ENCODE peak calls at places on chromosome 1, in four cellular contexts. A is fibroblast of lung, V is ELF-1, L is GM12892. H is an unnamed sample.

GRCh38 chr1:112297536-112297935 is 98.5 kb upstream of the CTTNBP2NL start:
- DNase-seq in V (no peak), A (no peak), L (no peak), H (no peak)

GRCh38 chr1:163872067-163872466 is 550.3 kb downstream of the NUF2 start:
- DNase-seq in L (no peak), V (no peak), A (peak; percentile 15), H (no peak)

GRCh38 chr1:31793586-31794285 is 22.1 kb downstream of the SPOCD1 start:
- DNase-seq in L (no peak), V (no peak), A (no peak), H (no peak)

GRCh38 chr1:104630567-104630966 is 880.9 kb downstream of the AMY1C start:
- DNase-seq in A (no peak), L (no peak), V (no peak), H (no peak)

GRCh38 chr1:115088871-115089442 is 346 bp downstream of the TSPAN2 start:
- DNase-seq in V (no peak), L (no peak), A (no peak), H (peak; percentile 46)

GRCh38 chr1:184482113-184482512 is 95.3 kb downstream of the C1orf21 start:
- DNase-seq in A (peak; percentile 88), L (no peak), V (no peak), H (no peak)

GRCh38 chr1:45815667-45816458 is 12.5 kb downstream of the MAST2 start:
- DNase-seq in L (no peak), A (no peak), V (no peak), H (no peak)

GRCh38 chr1:90193116-90193515 is 198.2 kb downstream of the ZNF326 start:
- DNase-seq in L (no peak), V (no peak), A (no peak), H (no peak)

GRCh38 chr1:200527670-200528069 is 92.9 kb downstream of the KIF14 start:
- DNase-seq in L (no peak), V (no peak), A (no peak), H (no peak)

GRCh38 chr1:160942926-160943325 is 11.7 kb downstream of the ITLN2 start:
- DNase-seq in A (no peak), V (peak; percentile 41), L (no peak), H (peak; percentile 28)

GRCh38 chr1:198258491-198258890 is 101.7 kb downstream of the NEK7 start:
- DNase-seq in L (no peak), A (peak; percentile 68), V (no peak), H (no peak)

GRCh38 chr1:168161459-168161858 is 17.3 kb upstream of the TIPRL start:
- DNase-seq in V (no peak), A (no peak), L (no peak), H (peak; percentile 21)

GRCh38 chr1:160437432-160438319 is 37.3 kb downstream of the VANGL2 start:
- DNase-seq in A (peak; percentile 5), L (no peak), V (no peak), H (no peak)

H was measured in left kidney.